ENCODE peak calls at places on chromosomes 11 and 22, in eight cellular contexts. Q is heart left ventricle, N is IMR-90, D is prostate gland, H is vagina, B is A549, U is sigmoid colon, P is spleen. X is an unnamed sample.

GRCh38 chr11:15737326-15737725 is 619.0 kb downstream of the SOX6 start:
- DNase-seq in Q (no peak), N (peak; percentile 69), D (no peak), H (no peak), B (no peak), U (no peak), P (no peak), X (no peak)

GRCh38 chr11:72249961-72250360 is 6.0 kb upstream of the PHOX2A start:
- DNase-seq in Q (no peak), N (no peak), D (no peak), H (no peak), B (no peak), U (no peak), P (no peak), X (no peak)

GRCh38 chr11:117337061-117337460 is 9.4 kb downstream of the CEP164 start:
- DNase-seq in Q (no peak), N (no peak), D (no peak), H (no peak), B (no peak), U (no peak), P (no peak), X (no peak)

GRCh38 chr11:124670732-124671131 is 2.8 kb downstream of the SIAE start:
- DNase-seq in Q (no peak), N (peak; percentile 9), D (no peak), H (no peak), B (no peak), U (no peak), P (no peak), X (no peak)

GRCh38 chr22:19463491-19464469 is 15.2 kb downstream of the UFD1 start:
- DNase-seq in Q (no peak), N (peak; percentile 82), D (no peak), H (no peak), B (no peak), U (no peak), P (no peak), X (no peak)

GRCh38 chr11:34988294-34989255 is 72.2 kb downstream of the PDHX start:
- DNase-seq in Q (no peak), N (peak; percentile 76), D (no peak), H (no peak), B (no peak), U (no peak), P (no peak), X (no peak)

GRCh38 chr11:114027396-114027795 is 32.1 kb upstream of the ZBTB16 start:
- DNase-seq in Q (no peak), N (no peak), D (no peak), H (no peak), B (no peak), U (peak; percentile 88), P (no peak), X (no peak)

GRCh38 chr22:46443850-46444389 is 93.5 kb downstream of the CELSR1 start:
- DNase-seq in Q (no peak), N (no peak), D (peak; percentile 42), H (no peak), B (no peak), U (no peak), P (no peak), X (no peak)

GRCh38 chr11:116454020-116454645 is 318.7 kb downstream of the BUD13 start:
- DNase-seq in Q (no peak), N (peak; percentile 27), D (peak; percentile 40), H (no peak), B (peak; percentile 8), U (peak; percentile 75), P (no peak), X (peak; percentile 82)

GRCh38 chr11:105368711-105369110 is 229.1 kb upstream of the CARD18 start:
- DNase-seq in Q (no peak), N (no peak), D (no peak), H (no peak), B (no peak), U (no peak), P (no peak), X (no peak)

GRCh38 chr11:87366346-87366745 is 328.6 kb downstream of the TMEM135 start:
- DNase-seq in Q (no peak), N (no peak), D (no peak), H (no peak), B (no peak), U (no peak), P (no peak), X (no peak)

GRCh38 chr11:35485656-35486318 is 39.6 kb downstream of the PAMR1 start:
- DNase-seq in Q (peak; percentile 80), N (peak; percentile 79), D (peak; percentile 69), H (no peak), B (peak; percentile 65), U (peak; percentile 79), P (peak; percentile 85), X (peak; percentile 90)

GRCh38 chr11:84234011-84234410 is 947.8 kb upstream of the CCDC90B start:
- DNase-seq in Q (no peak), N (no peak), D (no peak), H (no peak), B (no peak), U (no peak), P (no peak), X (no peak)

GRCh38 chr11:35215945-35216344 is 77.0 kb downstream of the CD44 start:
- DNase-seq in Q (no peak), N (no peak), D (no peak), H (no peak), B (no peak), U (no peak), P (no peak), X (no peak)

DNA sequence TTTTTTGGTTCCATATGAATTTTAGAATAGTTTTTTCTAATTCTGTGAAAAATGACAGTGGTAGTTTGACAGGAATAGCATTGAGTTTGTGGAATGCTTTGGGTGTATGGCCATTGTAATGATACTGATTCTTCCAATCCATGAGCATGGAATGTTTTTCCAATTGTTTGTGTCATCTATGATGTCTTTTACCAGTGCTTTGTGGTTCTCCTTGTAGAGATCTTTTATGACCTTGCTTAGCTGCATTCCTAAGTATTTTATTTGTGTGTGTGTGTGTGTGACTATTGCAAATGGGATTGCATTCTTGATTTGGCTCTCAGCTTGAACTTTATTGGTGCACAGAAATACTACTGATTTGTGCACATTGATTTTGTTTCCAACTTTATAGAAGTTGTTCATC is 3.0 kb upstream of the CSF2RB start:
- DNase-seq in Q (no peak), N (no peak), D (peak; percentile 41), H (no peak), B (no peak), U (no peak), P (no peak), X (no peak)
- H3K4me1 ChIP-seq in Q (no peaks in the 10 kb centered on the region), N (no peaks in the 10 kb centered on the region), D (peaks cover 5% of the 10 kb centered on the region), H (no peaks in the 10 kb centered on the region), B (no peaks in the 10 kb centered on the region), U (no peaks in the 10 kb centered on the region), P (peaks cover 34% of the 10 kb centered on the region), X (no peaks in the 10 kb centered on the region)

GRCh38 chr11:65501005-65501529 is 2.2 kb downstream of the MALAT1 start:
- DNase-seq in Q (no peak), N (peak; percentile 42), D (no peak), H (no peak), B (no peak), U (no peak), P (no peak), X (no peak)

GRCh38 chr11:65500262-65501004 is 1.6 kb downstream of the MALAT1 start:
- DNase-seq in Q (no peak), N (peak; percentile 58), D (no peak), H (no peak), B (no peak), U (peak; percentile 78), P (no peak), X (no peak)

GRCh38 chr11:65502274-65502851 is 3.5 kb downstream of the MALAT1 start:
- DNase-seq in Q (no peak), N (peak; percentile 61), D (no peak), H (no peak), B (no peak), U (no peak), P (no peak), X (no peak)

GRCh38 chr11:65502852-65503603 is 4.2 kb downstream of the MALAT1 start:
- DNase-seq in Q (no peak), N (peak; percentile 64), D (no peak), H (no peak), B (no peak), U (peak; percentile 55), P (no peak), X (no peak)

DNA sequence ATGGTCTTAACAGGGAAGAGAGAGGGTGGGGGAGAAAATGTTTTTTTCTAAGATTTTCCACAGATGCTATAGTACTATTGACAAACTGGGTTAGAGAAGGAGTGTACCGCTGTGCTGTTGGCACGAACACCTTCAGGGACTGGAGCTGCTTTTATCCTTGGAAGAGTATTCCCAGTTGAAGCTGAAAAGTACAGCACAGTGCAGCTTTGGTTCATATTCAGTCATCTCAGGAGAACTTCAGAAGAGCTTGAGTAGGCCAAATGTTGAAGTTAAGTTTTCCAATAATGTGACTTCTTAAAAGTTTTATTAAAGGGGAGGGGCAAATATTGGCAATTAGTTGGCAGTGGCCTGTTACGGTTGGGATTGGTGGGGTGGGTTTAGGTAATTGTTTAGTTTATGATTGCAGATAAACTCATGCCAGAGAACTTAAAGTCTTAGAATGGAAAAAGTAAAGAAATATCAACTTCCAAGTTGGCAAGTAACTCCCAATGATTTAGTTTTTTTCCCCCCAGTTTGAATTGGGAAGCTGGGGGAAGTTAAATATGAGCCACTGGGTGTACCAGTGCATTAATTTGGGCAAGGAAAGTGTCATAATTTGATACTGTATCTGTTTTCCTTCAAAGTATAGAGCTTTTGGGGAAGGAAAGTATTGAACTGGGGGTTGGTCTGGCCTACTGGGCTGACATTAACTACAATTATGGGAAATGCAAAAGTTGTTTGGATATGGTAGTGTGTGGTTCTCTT is 2.9 kb downstream of the MALAT1 start:
- DNase-seq in Q (no peak), N (peak; percentile 56), D (no peak), H (no peak), B (no peak), U (peak; percentile 52), P (no peak), X (no peak)
- TF ChIP-seq POLR2A in Q (no peak), N (no peak), D (no peak), H (no peak), B (no peak), U (peak; percentile 32), P (peak; percentile 42), X (no peak)

GRCh38 chr22:33850724-33851123 is 69.6 kb downstream of the LARGE1 start:
- DNase-seq in Q (no peak), N (no peak), D (no peak), H (no peak), B (no peak), U (no peak), P (no peak), X (no peak)
- H3K4me3 ChIP-seq in Q (no peak overlapping the region), N (no peak overlapping the region), D (no peak overlapping the region), H (no peak overlapping the region), B (no peak overlapping the region), U (no peak overlapping the region), P (no peak overlapping the region), X (no peak overlapping the region)

GRCh38 chr11:93053864-93054263 is 84.4 kb downstream of the MTNR1B start:
- DNase-seq in Q (no peak), N (no peak), D (no peak), H (no peak), B (no peak), U (no peak), P (no peak), X (no peak)

GRCh38 chr11:93049740-93050139 is 80.3 kb downstream of the MTNR1B start:
- DNase-seq in Q (no peak), N (no peak), D (no peak), H (no peak), B (no peak), U (no peak), P (no peak), X (no peak)

GRCh38 chr11:93054881-93055280 is 85.4 kb downstream of the MTNR1B start:
- DNase-seq in Q (no peak), N (peak; percentile 99), D (no peak), H (no peak), B (peak; percentile 64), U (no peak), P (no peak), X (no peak)

GRCh38 chr11:93051181-93051580 is 81.7 kb downstream of the MTNR1B start:
- DNase-seq in Q (no peak), N (peak; percentile 88), D (no peak), H (no peak), B (no peak), U (no peak), P (no peak), X (no peak)

GRCh38 chr11:93054279-93054678 is 84.8 kb downstream of the MTNR1B start:
- DNase-seq in Q (no peak), N (peak; percentile 40), D (no peak), H (no peak), B (no peak), U (no peak), P (no peak), X (no peak)
- H3K4me1 ChIP-seq in Q (no peaks in the 10 kb centered on the region), N (peaks cover 26% of the 10 kb centered on the region), D (no peaks in the 10 kb centered on the region), H (no peaks in the 10 kb centered on the region), B (peaks cover 33% of the 10 kb centered on the region), U (no peaks in the 10 kb centered on the region), P (no peaks in the 10 kb centered on the region), X (no peaks in the 10 kb centered on the region)